ENCODE peak calls at places on chromosomes 13 and 19, in six cellular contexts. W is stomach; Q is thoracic aorta; L is CD8-positive, alpha-beta memory T cell; S is right cardiac atrium; I is prostate gland. V is an unnamed sample.

GRCh38 chr13:30713133-30713532 is 22.2 kb upstream of the ALOX5AP start:
- DNase-seq in W (no peak), Q (no peak), S (peak), I (no peak), L (no peak), V (no peak)

GRCh38 chr13:102556806-102557205 is 40.0 kb upstream of the TPP2 start:
- DNase-seq in L (no peak), I (no peak), S (no peak), W (no peak), Q (no peak), V (no peak)

GRCh38 chr19:3783660-3784584 is 2.3 kb downstream of the MATK start:
- DNase-seq in W (no peak), Q (no peak), I (no peak), L (peak), S (no peak), V (no peak)

GRCh38 chr19:45125975-45126493 is 33.1 kb downstream of the PPP1R37 start:
- DNase-seq in W (peak), Q (no peak), S (peak), L (peak), I (peak), V (no peak)

GRCh38 chr13:43132228-43132627 is 108.8 kb downstream of the DNAJC15 start:
- DNase-seq in L (no peak), I (peak), Q (no peak), W (peak), S (no peak), V (no peak)

GRCh38 chr13:30388401-30389283 is 33.7 kb upstream of the UBE2L5 start:
- DNase-seq in L (no peak), S (peak), Q (no peak), W (no peak), I (peak), V (peak)

GRCh38 chr13:95035311-95036109 is 265.7 kb downstream of the ABCC4 start:
- DNase-seq in L (no peak), S (no peak), Q (no peak), I (peak), W (no peak), V (no peak)

GRCh38 chr13:95710313-95710712 is 33.4 kb downstream of the DNAJC3 start:
- DNase-seq in I (no peak), Q (no peak), W (no peak), S (no peak), L (no peak), V (no peak)

GRCh38 chr19:9485140-9485539 is 13.3 kb downstream of the ZNF560 start:
- DNase-seq in S (no peak), I (no peak), W (no peak), Q (no peak), L (no peak), V (no peak)

GRCh38 chr13:30569901-30570576 is 47.7 kb upstream of the USPL1 start:
- DNase-seq in I (no peak), Q (peak), S (no peak), W (peak), L (no peak), V (peak)

GRCh38 chr19:7494416-7495098 is 5.7 kb upstream of the PEX11G start:
- DNase-seq in Q (no peak), L (no peak), W (peak), S (peak), I (peak), V (peak)

GRCh38 chr19:5001547-5002131 is 32.7 kb downstream of the KDM4B start:
- DNase-seq in Q (no peak), S (peak), W (no peak), I (no peak), L (no peak), V (no peak)

GRCh38 chr19:18674616-18675015 is 8.9 kb upstream of the CRTC1 start:
- DNase-seq in L (no peak), I (no peak), S (peak), Q (no peak), W (no peak), V (no peak)

GRCh38 chr19:41299755-41300089 is 10.2 kb upstream of the CCDC97 start:
- DNase-seq in S (peak), Q (no peak), L (peak), I (no peak), W (peak), V (no peak)

GRCh38 chr19:34494601-34495000 is 13.0 kb downstream of the WTIP start:
- DNase-seq in I (no peak), W (no peak), L (no peak), Q (no peak), S (no peak), V (no peak)
- H3K27ac ChIP-seq in I (no peak), W (no peak), L (no peak), Q (no peak), S (no peak), V (no peak)

GRCh38 chr19:11138659-11139526 is 16.7 kb downstream of the SPC24 start:
- DNase-seq in L (no peak), S (peak), Q (peak), W (peak), I (no peak), V (peak)
- H3K4me3 ChIP-seq in L (no peak), S (no peak), Q (peak), W (no peak), I (no peak), V (no peak)

GRCh38 chr19:48715681-48716171 is 3.8 kb downstream of the MAMSTR start:
- DNase-seq in S (peak), L (no peak), W (no peak), Q (no peak), I (no peak), V (peak)
- H3K27ac ChIP-seq in S (peak), L (peak), W (peak), Q (no peak), I (peak), V (peak)

GRCh38 chr13:99865420-99865930 is 106.1 kb downstream of the ZIC5 start:
- DNase-seq in Q (no peak), W (no peak), I (no peak), S (no peak), L (no peak), V (no peak)

GRCh38 chr13:99868767-99869166 is 102.8 kb downstream of the ZIC5 start:
- DNase-seq in W (no peak), Q (no peak), L (no peak), S (no peak), I (no peak), V (no peak)

GRCh38 chr13:99867535-99868271 is 103.9 kb downstream of the ZIC5 start:
- DNase-seq in L (no peak), I (no peak), S (no peak), Q (no peak), W (no peak), V (no peak)

GRCh38 chr13:99864627-99864990 is 107.0 kb downstream of the ZIC5 start:
- DNase-seq in I (no peak), W (no peak), L (no peak), S (no peak), Q (no peak), V (no peak)

GRCh38 chr13:99866781-99867180 is 104.8 kb downstream of the ZIC5 start:
- DNase-seq in I (no peak), S (no peak), Q (no peak), L (no peak), W (no peak), V (no peak)
- H3K4me3 ChIP-seq in I (no peak), S (no peak), Q (no peak), L (no peak), W (no peak), V (no peak)

GRCh38 chr19:38182536-38183210 is 41.3 kb downstream of the DPF1 start:
- DNase-seq in Q (no peak), L (no peak), S (no peak), I (no peak), W (no peak), V (no peak)
- H3K27ac ChIP-seq in Q (no peak), L (no peak), S (no peak), I (no peak), W (no peak), V (no peak)

GRCh38 chr13:113815151-113816058 is 48.5 kb downstream of the GAS6 start:
- DNase-seq in W (no peak), I (no peak), S (peak), L (no peak), Q (no peak), V (no peak)
- H3K4me3 ChIP-seq in W (peak), I (no peak), S (peak), L (peak), Q (peak), V (no peak)

GRCh38 chr13:100657881-100658315 is 16.7 kb downstream of the TMTC4 start:
- DNase-seq in L (no peak), I (no peak), W (no peak), S (no peak), Q (no peak), V (no peak)

GRCh38 chr13:100648354-100648753 is 26.2 kb downstream of the TMTC4 start:
- DNase-seq in Q (no peak), I (no peak), W (no peak), S (no peak), L (no peak), V (no peak)

GRCh38 chr13:100650321-100650720 is 24.3 kb downstream of the TMTC4 start:
- DNase-seq in I (no peak), S (no peak), W (no peak), L (no peak), Q (no peak), V (no peak)

GRCh38 chr13:100646871-100647270 is 27.7 kb downstream of the TMTC4 start:
- DNase-seq in L (no peak), W (no peak), S (no peak), Q (no peak), I (no peak), V (no peak)

DNA sequence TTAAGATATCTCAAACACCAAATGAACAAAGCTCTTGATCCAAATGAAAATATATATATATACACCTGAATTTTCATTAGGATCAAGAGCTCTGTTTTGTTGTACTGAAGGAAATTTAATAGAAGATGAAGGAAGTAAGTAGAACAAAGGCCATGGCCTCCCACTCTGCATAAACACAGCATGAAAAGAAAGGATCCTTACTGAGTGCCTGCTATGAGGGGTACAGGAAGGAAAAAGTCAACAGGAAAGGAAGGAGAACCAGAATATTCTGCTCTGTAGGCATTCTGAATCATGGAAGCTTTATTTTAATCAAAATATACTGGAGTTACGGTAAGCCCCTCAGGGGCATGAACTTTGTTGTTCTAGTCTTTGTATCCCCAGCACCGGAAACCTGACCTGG is 22.1 kb downstream of the TMTC4 start:
- DNase-seq in Q (no peak), I (no peak), L (no peak), S (no peak), W (no peak), V (no peak)
- H3K27ac ChIP-seq in Q (no peak), I (no peak), L (no peak), S (no peak), W (no peak), V (no peak)

DNA sequence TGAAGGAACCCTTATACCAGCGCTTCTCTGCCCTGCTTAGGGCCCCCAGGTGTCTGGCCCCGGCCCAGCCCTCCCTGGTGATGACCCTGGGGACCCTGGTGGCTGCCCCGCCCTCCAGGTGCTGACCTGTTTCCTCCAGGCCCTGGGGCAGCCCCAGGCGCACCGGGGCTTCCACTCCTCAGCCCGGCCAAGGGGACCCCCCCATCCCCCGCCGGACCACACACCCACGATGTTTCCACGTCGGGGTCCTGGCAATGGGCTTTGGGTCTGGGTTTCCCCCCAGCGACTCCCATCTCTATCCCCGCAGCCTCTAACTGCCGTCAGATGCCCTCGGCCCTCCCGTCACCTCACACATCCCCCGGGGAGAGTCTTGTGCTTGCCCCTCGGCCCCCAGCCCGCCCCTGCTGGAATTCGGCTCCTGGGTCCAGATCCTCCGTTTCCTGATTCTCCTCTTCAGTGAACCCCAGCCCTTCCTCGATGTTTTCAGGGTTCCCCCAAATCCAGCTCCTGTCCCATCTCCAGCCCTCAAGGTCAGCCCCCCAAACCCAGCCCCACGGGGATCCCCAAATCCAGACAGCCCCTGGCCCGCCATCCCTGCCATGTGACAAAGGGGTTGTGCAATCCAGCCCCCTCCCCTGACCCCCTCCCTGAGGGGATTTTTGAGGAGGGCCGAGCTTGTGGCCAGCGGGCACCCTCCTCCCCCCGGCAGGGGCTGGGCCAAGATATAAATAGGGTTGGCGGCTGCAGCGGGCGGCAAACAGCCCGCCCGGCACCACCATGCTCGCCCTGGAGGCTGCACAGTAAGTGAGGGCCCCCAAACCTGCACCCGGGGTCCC is at the start of gene SPIB:
- DNase-seq in Q (no peak), L (no peak), I (no peak), S (peak), W (no peak), V (no peak)
- H3K4me3 ChIP-seq in Q (no peak), L (no peak), I (no peak), S (no peak), W (no peak), V (no peak)

GRCh38 chr13:31944262-31945160 is 87.1 kb upstream of the FRY start:
- DNase-seq in L (no peak), S (no peak), Q (no peak), I (no peak), W (no peak), V (no peak)

GRCh38 chr13:31945202-31945978 is 86.2 kb upstream of the FRY start:
- DNase-seq in S (peak), L (no peak), I (peak), Q (no peak), W (peak), V (peak)

GRCh38 chr13:31947506-31947905 is 84.1 kb upstream of the FRY start:
- DNase-seq in S (no peak), Q (no peak), I (no peak), W (no peak), L (no peak), V (no peak)

GRCh38 chr13:31946091-31946770 is 85.3 kb upstream of the FRY start:
- DNase-seq in Q (no peak), L (no peak), S (no peak), I (no peak), W (no peak), V (no peak)

DNA sequence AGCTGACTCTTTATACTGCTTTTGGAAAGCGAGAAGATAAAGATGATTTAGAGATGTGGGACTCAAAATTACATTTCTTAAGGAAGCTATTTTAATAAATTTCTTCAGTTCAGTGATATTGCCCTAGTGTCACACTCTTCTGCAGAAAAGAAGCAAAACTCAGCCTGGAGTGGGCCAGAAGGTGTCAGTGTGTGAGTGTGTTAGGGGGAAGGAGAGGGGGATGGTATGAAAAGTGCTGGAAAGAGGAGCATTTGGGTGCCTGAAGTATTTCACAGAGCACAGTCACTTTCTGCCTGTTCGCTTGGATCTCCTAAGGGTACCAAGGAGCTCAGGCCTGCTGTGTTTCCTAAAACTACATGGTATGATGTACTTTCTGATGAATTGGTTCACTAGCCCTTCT is 84.5 kb upstream of the FRY start:
- DNase-seq in Q (no peak), I (no peak), W (no peak), L (no peak), S (no peak), V (no peak)
- H3K27ac ChIP-seq in Q (no peak), I (no peak), W (no peak), L (no peak), S (no peak), V (no peak)

GRCh38 chr19:17658240-17658639 is 29.9 kb downstream of the UNC13A start:
- DNase-seq in I (no peak), W (no peak), L (no peak), S (no peak), Q (no peak), V (no peak)

GRCh38 chr19:17655751-17656480 is 32.2 kb downstream of the UNC13A start:
- DNase-seq in Q (no peak), I (no peak), S (no peak), L (no peak), W (no peak), V (no peak)

GRCh38 chr19:17654993-17655392 is 33.2 kb downstream of the UNC13A start:
- DNase-seq in I (no peak), Q (no peak), W (no peak), S (peak), L (no peak), V (no peak)

GRCh38 chr19:17658666-17659065 is 29.5 kb downstream of the UNC13A start:
- DNase-seq in Q (no peak), L (no peak), S (no peak), I (no peak), W (no peak), V (no peak)

GRCh38 chr19:17656970-17657369 is 31.2 kb downstream of the UNC13A start:
- DNase-seq in Q (no peak), L (no peak), W (no peak), I (no peak), S (no peak), V (no peak)
- H3K4me3 ChIP-seq in Q (no peak), L (no peak), W (no peak), I (no peak), S (no peak), V (no peak)